ENCODE peak calls at places on chromosome 20, in six cellular contexts. Q is GM10248, F is GM13977, V is spleen, B is stomach, K is amygdala. S is an unnamed sample.
A peak's percentile ranks its signal among the peaks of the same experiment; 100 is the strongest.

GRCh38 chr20:47027456-47027855 is 132.8 kb downstream of the EYA2 start:
- DNase-seq in B (no peak), K (no peak), Q (no peak), V (no peak), F (no peak), S (no peak)

GRCh38 chr20:44646023-44646640 is 5.4 kb downstream of the ADA start:
- DNase-seq in F (no peak), V (peak; percentile 80), B (no peak), Q (peak; percentile 48), K (no peak), S (no peak)

GRCh38 chr20:34185766-34186620 is 55.2 kb upstream of the ASIP start:
- DNase-seq in B (no peak), F (no peak), K (no peak), Q (no peak), V (no peak), S (no peak)

GRCh38 chr20:41643504-41643938 is 25.3 kb upstream of the CHD6 start:
- DNase-seq in K (no peak), B (peak; percentile 88), F (no peak), Q (no peak), V (no peak), S (no peak)

GRCh38 chr20:18632196-18632789 is 44.4 kb downstream of the DTD1 start:
- DNase-seq in Q (peak; percentile 62), B (peak; percentile 73), V (peak; percentile 87), F (peak; percentile 52), K (peak; percentile 82), S (peak; percentile 86)

GRCh38 chr20:62539646-62540045 is 63.9 kb upstream of the GATA5 start:
- DNase-seq in K (no peak), F (no peak), B (no peak), Q (no peak), V (no peak), S (no peak)

GRCh38 chr20:32682508-32682987 is 8.8 kb upstream of the C20orf203 start:
- DNase-seq in K (no peak), V (no peak), F (no peak), Q (no peak), B (no peak), S (no peak)

GRCh38 chr20:48025661-48026060 is 240.4 kb upstream of the SULF2 start:
- DNase-seq in Q (no peak), F (no peak), V (no peak), B (no peak), K (no peak), S (no peak)

GRCh38 chr20:46324960-46325703 is 16.8 kb upstream of the CDH22 start:
- DNase-seq in Q (no peak), B (peak; percentile 37), V (no peak), F (no peak), K (no peak), S (peak; percentile 72)

GRCh38 chr20:2780948-2781347 is 19.5 kb downstream of the CPXM1 start:
- DNase-seq in B (no peak), Q (no peak), V (no peak), K (no peak), F (no peak), S (no peak)

GRCh38 chr20:45779011-45779915 is 12.4 kb downstream of the WFDC3 start:
- DNase-seq in Q (no peak), F (no peak), B (peak; percentile 90), K (peak; percentile 53), V (no peak), S (no peak)

S was measured in D341Med.